ENCODE peak calls at places on chromosome 22, in six cellular contexts. U is fibroblast of villous mesenchyme, Q is retinal pigment epithelial cell, Z is cardiac fibroblast, V is cardiac muscle cell, A is heart right ventricle. K is an unnamed sample.

GRCh38 chr22:20231499-20232236 is 36.5 kb downstream of the RTN4R start:
- DNase-seq in V (no peak), Q (no peak), Z (no peak), A (no peak), U (no peak), K (no peak)

GRCh38 chr22:21700822-21701221 is 34.8 kb downstream of the YPEL1 start:
- DNase-seq in Q (no peak), U (no peak), Z (no peak), V (no peak), A (no peak), K (no peak)

GRCh38 chr22:20283674-20284066 is 15.6 kb upstream of the RTN4R start:
- DNase-seq in U (no peak), Z (no peak), V (no peak), A (no peak), Q (no peak), K (no peak)

GRCh38 chr22:46537221-46537945 is at the start of gene CELSR1:
- DNase-seq in Z (peak; percentile 22), U (no peak), V (peak; percentile 84), Q (no peak), A (no peak), K (no peak)

GRCh38 chr22:26476705-26477340 is 6.8 kb downstream of the HPS4 start:
- DNase-seq in V (no peak), U (peak; percentile 23), A (no peak), Q (peak; percentile 78), Z (peak; percentile 72), K (no peak)

GRCh38 chr22:47965896-47966295 is 1203.4 kb downstream of the TBC1D22A start:
- DNase-seq in V (no peak), Q (no peak), U (no peak), Z (no peak), A (no peak), K (no peak)

GRCh38 chr22:19793161-19793560 is 32.6 kb downstream of the TBX1 start:
- DNase-seq in Q (no peak), A (no peak), U (no peak), V (no peak), Z (no peak), K (no peak)

GRCh38 chr22:32127904-32128303 is 31.2 kb downstream of the C22orf42 start:
- DNase-seq in A (no peak), V (no peak), Z (no peak), U (no peak), Q (no peak), K (no peak)

GRCh38 chr22:37165066-37165465 is 15.3 kb upstream of the IL2RB start:
- DNase-seq in V (no peak), Q (no peak), U (no peak), A (no peak), Z (no peak), K (no peak)

GRCh38 chr22:26334232-26334631 is 94.8 kb upstream of the ASPHD2 start:
- DNase-seq in Z (no peak), Q (no peak), V (no peak), A (no peak), U (no peak), K (no peak)

GRCh38 chr22:19103881-19104821 is 18.1 kb downstream of the DGCR2 start:
- DNase-seq in Z (no peak), A (no peak), Q (no peak), V (no peak), U (peak; percentile 66), K (no peak)

GRCh38 chr22:37623075-37624016 is 14.7 kb downstream of the GGA1 start:
- DNase-seq in Z (peak; percentile 70), V (peak; percentile 78), U (peak; percentile 62), A (peak; percentile 60), Q (no peak), K (no peak)

GRCh38 chr22:24593810-24594568 is 1.1 kb upstream of the LRRC75B start:
- DNase-seq in Z (no peak), U (no peak), Q (no peak), V (no peak), A (no peak), K (no peak)
- H3K4me3 ChIP-seq in Z (no peak overlapping the region), U (no peak overlapping the region), Q (no peak overlapping the region), V (no peak overlapping the region), A (no peak overlapping the region), K (peak overlapping the region; percentile 69)

GRCh38 chr22:22811016-22812009 is 76.3 kb upstream of the IGLL5 start:
- DNase-seq in V (no peak), Q (no peak), Z (no peak), U (no peak), A (no peak), K (no peak)

GRCh38 chr22:22812031-22812905 is 75.3 kb upstream of the IGLL5 start:
- DNase-seq in Z (no peak), A (no peak), Q (no peak), U (no peak), V (no peak), K (no peak)

GRCh38 chr22:22813126-22814075 is 74.2 kb upstream of the IGLL5 start:
- DNase-seq in Z (no peak), V (no peak), Q (no peak), U (no peak), A (no peak), K (no peak)

GRCh38 chr22:22810471-22810870 is 77.1 kb upstream of the IGLL5 start:
- DNase-seq in V (no peak), Q (no peak), Z (no peak), U (no peak), A (no peak), K (no peak)

DNA sequence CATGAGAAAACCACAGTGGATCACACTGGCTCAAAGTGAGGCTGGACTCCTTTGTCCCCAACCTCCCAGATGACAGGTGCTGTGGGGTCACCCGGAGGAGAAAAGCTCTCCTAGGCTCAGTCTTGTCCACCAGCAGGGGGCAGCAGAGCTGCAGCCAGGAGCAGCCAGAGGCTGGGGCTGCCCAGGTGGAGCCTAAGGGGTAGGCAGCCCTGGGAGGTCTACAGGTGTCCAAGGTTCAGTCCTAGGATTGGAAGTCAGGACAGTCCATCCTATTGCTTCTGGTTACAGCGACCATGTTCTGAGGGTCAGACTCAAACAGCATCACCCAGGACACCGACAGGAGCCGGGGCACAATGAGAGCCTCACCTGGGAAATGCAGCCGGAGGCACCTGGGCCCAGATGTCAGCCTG is 77.6 kb upstream of the IGLL5 start:
- DNase-seq in V (no peak), Z (peak; percentile 59), A (no peak), Q (no peak), U (peak; percentile 20), K (no peak)
- TF ChIP-seq CTCF in V (peak; percentile 72), Z (no peak), A (peak; percentile 86), Q (peak; percentile 92), U (peak; percentile 69), K (peak; percentile 78)

GRCh38 chr22:27799334-27800249 is 2.0 kb downstream of the MN1 start:
- DNase-seq in Q (no peak), Z (peak; percentile 44), V (peak; percentile 62), A (no peak), U (peak; percentile 5), K (no peak)
- H3K4me3 ChIP-seq in Q (peak overlapping the region; percentile 74), Z (peak overlapping the region; percentile 81), V (peak overlapping the region; percentile 77), A (peak overlapping the region; percentile 73), U (no peak overlapping the region), K (no peak overlapping the region)

GRCh38 chr22:41684194-41684593 is 4.5 kb downstream of the SNU13 start:
- DNase-seq in V (no peak), Z (no peak), Q (no peak), A (no peak), U (no peak), K (no peak)
- TF ChIP-seq CTCF in V (no peak), Z (no peak), Q (no peak), A (no peak), U (no peak), K (no peak)

DNA sequence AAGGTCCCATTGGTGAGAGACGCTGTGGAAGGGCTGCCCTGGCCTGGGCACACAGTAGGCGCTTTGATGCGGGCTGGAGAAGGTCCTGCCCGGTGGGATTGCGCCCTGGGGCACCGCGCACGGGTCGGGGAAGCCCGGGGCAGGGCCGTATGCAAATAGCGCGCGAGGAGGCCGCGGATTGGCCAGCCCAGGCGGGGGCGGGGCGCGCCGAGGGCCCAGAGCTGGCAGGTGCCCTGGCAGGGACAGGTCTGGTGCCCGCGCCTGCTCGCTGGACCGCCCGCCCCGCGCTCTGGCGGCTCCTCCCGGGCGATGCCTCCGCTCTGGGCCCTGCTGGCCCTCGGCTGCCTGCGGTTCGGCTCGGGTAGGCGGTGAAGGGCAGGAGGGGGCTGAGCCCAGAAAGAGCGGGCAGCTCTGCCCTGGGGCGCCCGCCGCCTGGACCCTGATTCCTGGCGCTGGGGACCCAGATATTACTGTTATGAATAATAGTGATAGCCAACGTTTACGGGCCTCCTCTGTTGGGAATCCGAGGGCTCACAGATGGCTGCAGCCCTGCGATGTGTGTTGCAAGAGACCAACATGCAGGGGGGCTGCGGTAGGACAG is at the start of gene UPK3A:
- DNase-seq in Z (no peak), V (peak; percentile 88), Q (no peak), A (peak; percentile 42), U (no peak), K (no peak)
- H3K4me3 ChIP-seq in Z (no peak within 1 kb of the TSS), V (peak within 1 kb of the TSS; percentile 14), Q (peak within 1 kb of the TSS; percentile 30), A (peak within 1 kb of the TSS; percentile 42), U (peak within 1 kb of the TSS; percentile 25), K (peak within 1 kb of the TSS; percentile 1)

GRCh38 chr22:25332386-25332785 is 112.9 kb downstream of the CRYBB2 start:
- DNase-seq in A (no peak), Z (no peak), Q (no peak), V (no peak), U (no peak), K (no peak)

GRCh38 chr22:25331050-25331449 is 111.6 kb downstream of the CRYBB2 start:
- DNase-seq in A (no peak), Z (no peak), V (no peak), U (no peak), Q (no peak), K (no peak)

DNA sequence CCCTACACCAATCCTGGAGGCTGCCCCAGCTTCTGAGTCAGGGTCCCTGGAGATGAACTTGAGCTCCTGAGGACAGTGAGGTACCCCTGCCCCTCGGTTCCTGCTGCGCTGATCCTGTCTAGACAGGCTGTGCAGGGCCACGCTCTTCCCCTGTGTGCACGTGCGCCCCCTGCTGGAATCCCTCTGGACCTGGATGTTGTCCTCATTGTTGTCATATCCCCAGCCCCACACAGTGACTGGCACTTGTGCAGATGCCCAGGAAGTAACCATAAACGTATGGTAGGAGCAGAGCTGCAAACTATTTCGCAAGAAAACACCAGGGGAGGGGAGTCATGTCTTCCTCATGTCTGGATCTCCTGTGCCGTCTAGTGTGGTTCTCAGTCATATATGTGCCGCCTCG is 114.7 kb downstream of the CRYBB2 start:
- DNase-seq in Z (peak; percentile 21), Q (no peak), V (peak; percentile 79), U (peak; percentile 26), A (peak; percentile 48), K (no peak)
- TF ChIP-seq CTCF in Z (peak; percentile 45), Q (peak; percentile 44), V (peak; percentile 53), U (peak; percentile 59), A (peak; percentile 54), K (peak; percentile 49)